ENCODE peak calls at places on chromosome 13, in eight cellular contexts. One of them, this sample, is unnamed.

GRCh38 chr13:113930711-113931637 is 42.9 kb downstream of the C13orf46 start:
- DNase-seq in RPMI7951: peak; percentile 66
- DNase-seq in neural crest cell: no peak
- DNase-seq in DMS79: no peak
- DNase-seq in iPS-NIHi11: no peak
- DNase-seq in EH: no peak
- DNase-seq in left cardiac atrium: no peak
- DNase-seq in non-pigmented ciliary epithelial cell: no peak
- DNase-seq in this sample: peak; percentile 38

GRCh38 chr13:43042410-43042921 is 19.1 kb downstream of the DNAJC15 start:
- DNase-seq in RPMI7951: peak; percentile 28
- DNase-seq in neural crest cell: no peak
- DNase-seq in DMS79: no peak
- DNase-seq in iPS-NIHi11: no peak
- DNase-seq in EH: no peak
- DNase-seq in left cardiac atrium: no peak
- DNase-seq in non-pigmented ciliary epithelial cell: no peak
- DNase-seq in this sample: peak; percentile 24

GRCh38 chr13:21060063-21060826 is 1.1 kb downstream of the LATS2 start:
- DNase-seq in RPMI7951: peak; percentile 33
- DNase-seq in neural crest cell: peak; percentile 32
- DNase-seq in DMS79: no peak
- DNase-seq in iPS-NIHi11: peak; percentile 30
- DNase-seq in EH: peak; percentile 55
- DNase-seq in left cardiac atrium: peak; percentile 67
- DNase-seq in non-pigmented ciliary epithelial cell: no peak
- DNase-seq in this sample: peak; percentile 55

GRCh38 chr13:99796175-99796819 is 175.3 kb downstream of the ZIC5 start:
- DNase-seq in RPMI7951: peak; percentile 27
- DNase-seq in neural crest cell: peak; percentile 79
- DNase-seq in DMS79: no peak
- DNase-seq in iPS-NIHi11: peak; percentile 72
- DNase-seq in EH: peak; percentile 59
- DNase-seq in left cardiac atrium: no peak
- DNase-seq in non-pigmented ciliary epithelial cell: peak; percentile 4
- DNase-seq in this sample: peak; percentile 74

GRCh38 chr13:66543780-66544179 is 686.4 kb downstream of the PCDH9 start:
- DNase-seq in RPMI7951: no peak
- DNase-seq in neural crest cell: no peak
- DNase-seq in DMS79: no peak
- DNase-seq in iPS-NIHi11: peak; percentile 10
- DNase-seq in EH: no peak
- DNase-seq in left cardiac atrium: no peak
- DNase-seq in non-pigmented ciliary epithelial cell: no peak
- DNase-seq in this sample: no peak

GRCh38 chr13:69580255-69580654 is 527.4 kb upstream of the ATXN8OS start:
- DNase-seq in RPMI7951: no peak
- DNase-seq in neural crest cell: no peak
- DNase-seq in DMS79: no peak
- DNase-seq in iPS-NIHi11: peak; percentile 10
- DNase-seq in EH: no peak
- DNase-seq in left cardiac atrium: no peak
- DNase-seq in non-pigmented ciliary epithelial cell: no peak
- DNase-seq in this sample: no peak

GRCh38 chr13:113207890-113208423 is 512 bp downstream of the PCID2 start:
- DNase-seq in RPMI7951: peak; percentile 47
- DNase-seq in neural crest cell: no peak
- DNase-seq in DMS79: peak; percentile 15
- DNase-seq in iPS-NIHi11: peak; percentile 54
- DNase-seq in EH: peak; percentile 71
- DNase-seq in left cardiac atrium: no peak
- DNase-seq in non-pigmented ciliary epithelial cell: no peak
- DNase-seq in this sample: peak; percentile 62

GRCh38 chr13:79662882-79663281 is 181.9 kb downstream of the NDFIP2 start:
- DNase-seq in RPMI7951: peak; percentile 32
- DNase-seq in neural crest cell: no peak
- DNase-seq in DMS79: no peak
- DNase-seq in iPS-NIHi11: no peak
- DNase-seq in EH: peak; percentile 6
- DNase-seq in left cardiac atrium: peak; percentile 24
- DNase-seq in non-pigmented ciliary epithelial cell: no peak
- DNase-seq in this sample: peak; percentile 52

GRCh38 chr13:113939129-113939904 is 34.6 kb downstream of the C13orf46 start:
- DNase-seq in RPMI7951: no peak
- DNase-seq in neural crest cell: no peak
- DNase-seq in DMS79: no peak
- DNase-seq in iPS-NIHi11: no peak
- DNase-seq in EH: no peak
- DNase-seq in left cardiac atrium: no peak
- DNase-seq in non-pigmented ciliary epithelial cell: no peak
- DNase-seq in this sample: no peak

GRCh38 chr13:74131206-74131605 is 3.0 kb downstream of the KLF12 start:
- DNase-seq in RPMI7951: no peak
- DNase-seq in neural crest cell: no peak
- DNase-seq in DMS79: no peak
- DNase-seq in iPS-NIHi11: no peak
- DNase-seq in EH: no peak
- DNase-seq in left cardiac atrium: no peak
- DNase-seq in non-pigmented ciliary epithelial cell: no peak
- DNase-seq in this sample: peak; percentile 25

GRCh38 chr13:42561752-42562467 is 12.0 kb upstream of the TNFSF11 start:
- DNase-seq in RPMI7951: peak; percentile 11
- DNase-seq in neural crest cell: no peak
- DNase-seq in DMS79: no peak
- DNase-seq in iPS-NIHi11: no peak
- DNase-seq in EH: no peak
- DNase-seq in left cardiac atrium: no peak
- DNase-seq in non-pigmented ciliary epithelial cell: peak; percentile 9
- DNase-seq in this sample: no peak

GRCh38 chr13:105847532-105848295 is 687.7 kb downstream of the EFNB2 start:
- DNase-seq in RPMI7951: peak; percentile 55
- DNase-seq in neural crest cell: no peak
- DNase-seq in DMS79: no peak
- DNase-seq in iPS-NIHi11: no peak
- DNase-seq in EH: no peak
- DNase-seq in left cardiac atrium: no peak
- DNase-seq in non-pigmented ciliary epithelial cell: no peak
- DNase-seq in this sample: no peak

GRCh38 chr13:43245374-43245964 is 222.1 kb downstream of the DNAJC15 start:
- DNase-seq in RPMI7951: peak; percentile 80
- DNase-seq in neural crest cell: no peak
- DNase-seq in DMS79: no peak
- DNase-seq in iPS-NIHi11: no peak
- DNase-seq in EH: peak; percentile 93
- DNase-seq in left cardiac atrium: no peak
- DNase-seq in non-pigmented ciliary epithelial cell: peak; percentile 72
- DNase-seq in this sample: no peak

GRCh38 chr13:71252191-71252704 is 614.8 kb downstream of the DACH1 start:
- DNase-seq in RPMI7951: no peak
- DNase-seq in neural crest cell: no peak
- DNase-seq in DMS79: no peak
- DNase-seq in iPS-NIHi11: no peak
- DNase-seq in EH: no peak
- DNase-seq in left cardiac atrium: no peak
- DNase-seq in non-pigmented ciliary epithelial cell: no peak
- DNase-seq in this sample: no peak

GRCh38 chr13:97256343-97256783 is 34.2 kb downstream of the MBNL2 start:
- DNase-seq in RPMI7951: peak; percentile 96
- DNase-seq in neural crest cell: no peak
- DNase-seq in DMS79: no peak
- DNase-seq in iPS-NIHi11: no peak
- DNase-seq in EH: peak; percentile 95
- DNase-seq in left cardiac atrium: no peak
- DNase-seq in non-pigmented ciliary epithelial cell: peak; percentile 97
- DNase-seq in this sample: peak; percentile 74

GRCh38 chr13:53010374-53011105 is 18.1 kb upstream of the OLFM4 start:
- DNase-seq in RPMI7951: no peak
- DNase-seq in neural crest cell: no peak
- DNase-seq in DMS79: peak; percentile 83
- DNase-seq in iPS-NIHi11: no peak
- DNase-seq in EH: no peak
- DNase-seq in left cardiac atrium: no peak
- DNase-seq in non-pigmented ciliary epithelial cell: no peak
- DNase-seq in this sample: no peak

GRCh38 chr13:75236774-75237173 is 245.2 kb downstream of the TBC1D4 start:
- DNase-seq in RPMI7951: no peak
- DNase-seq in neural crest cell: no peak
- DNase-seq in DMS79: no peak
- DNase-seq in iPS-NIHi11: no peak
- DNase-seq in EH: no peak
- DNase-seq in left cardiac atrium: no peak
- DNase-seq in non-pigmented ciliary epithelial cell: no peak
- DNase-seq in this sample: no peak

GRCh38 chr13:73754727-73755292 is 379.4 kb downstream of the KLF12 start:
- DNase-seq in RPMI7951: peak; percentile 45
- DNase-seq in neural crest cell: peak; percentile 50
- DNase-seq in DMS79: peak; percentile 41
- DNase-seq in iPS-NIHi11: peak; percentile 39
- DNase-seq in EH: peak; percentile 66
- DNase-seq in left cardiac atrium: no peak
- DNase-seq in non-pigmented ciliary epithelial cell: peak; percentile 27
- DNase-seq in this sample: peak; percentile 80

GRCh38 chr13:48319458-48320395 is 16.2 kb downstream of the RB1 start:
- DNase-seq in RPMI7951: no peak
- DNase-seq in neural crest cell: no peak
- DNase-seq in DMS79: no peak
- DNase-seq in iPS-NIHi11: no peak
- DNase-seq in EH: no peak
- DNase-seq in left cardiac atrium: no peak
- DNase-seq in non-pigmented ciliary epithelial cell: no peak
- DNase-seq in this sample: no peak

GRCh38 chr13:24727731-24728601 is 36.0 kb upstream of the RNF17 start:
- DNase-seq in RPMI7951: peak; percentile 70
- DNase-seq in neural crest cell: peak; percentile 54
- DNase-seq in DMS79: no peak
- DNase-seq in iPS-NIHi11: peak; percentile 86
- DNase-seq in EH: peak; percentile 81
- DNase-seq in left cardiac atrium: peak; percentile 66
- DNase-seq in non-pigmented ciliary epithelial cell: peak; percentile 76
- DNase-seq in this sample: peak; percentile 77

GRCh38 chr13:110853235-110853721 is 61.6 kb downstream of the ANKRD10 start:
- DNase-seq in RPMI7951: no peak
- DNase-seq in neural crest cell: no peak
- DNase-seq in DMS79: no peak
- DNase-seq in iPS-NIHi11: peak; percentile 23
- DNase-seq in EH: no peak
- DNase-seq in left cardiac atrium: no peak
- DNase-seq in non-pigmented ciliary epithelial cell: no peak
- DNase-seq in this sample: peak; percentile 71

GRCh38 chr13:51644649-51645048 is 60.4 kb downstream of the WDFY2 start:
- DNase-seq in RPMI7951: peak; percentile 79
- DNase-seq in neural crest cell: no peak
- DNase-seq in DMS79: no peak
- DNase-seq in iPS-NIHi11: no peak
- DNase-seq in EH: peak; percentile 43
- DNase-seq in left cardiac atrium: no peak
- DNase-seq in non-pigmented ciliary epithelial cell: no peak
- DNase-seq in this sample: peak; percentile 59

GRCh38 chr13:23500858-23501257 is 67.4 kb upstream of the SACS start:
- DNase-seq in RPMI7951: peak; percentile 92
- DNase-seq in neural crest cell: no peak
- DNase-seq in DMS79: no peak
- DNase-seq in iPS-NIHi11: no peak
- DNase-seq in EH: peak; percentile 99
- DNase-seq in left cardiac atrium: no peak
- DNase-seq in non-pigmented ciliary epithelial cell: peak; percentile 61
- DNase-seq in this sample: peak; percentile 42